ENCODE peak calls at places on chromosomes 1 and 21, in four cellular contexts. N, M, A and V are unnamed samples.

GRCh38 chr1:57319165-57319564 is 104.7 kb downstream of the DAB1 start:
- DNase-seq in N (no peak), M (no peak), A (no peak), V (peak; percentile 27)

GRCh38 chr21:26795398-26795790 is 49.8 kb downstream of the ADAMTS1 start:
- DNase-seq in N (no peak), M (no peak), A (no peak), V (no peak)

GRCh38 chr1:65281846-65282245 is 27.5 kb upstream of the DNAJC6 start:
- DNase-seq in N (no peak), M (no peak), A (no peak), V (no peak)

GRCh38 chr1:81407463-81407862 is 393.3 kb upstream of the ADGRL2 start:
- DNase-seq in N (no peak), M (peak; percentile 77), A (no peak), V (no peak)

GRCh38 chr1:116420417-116421200 is 47.6 kb downstream of the ATP1A1 start:
- DNase-seq in N (no peak), M (no peak), A (no peak), V (no peak)

GRCh38 chr1:111989531-111990025 is at the start of gene KCND3:
- DNase-seq in N (peak; percentile 22), M (no peak), A (peak; percentile 17), V (no peak)

GRCh38 chr21:32472890-32473765 is 60.6 kb downstream of the EVA1C start:
- DNase-seq in N (no peak), M (no peak), A (no peak), V (no peak)

GRCh38 chr1:72119491-72119890 is 162.8 kb downstream of the NEGR1 start:
- DNase-seq in N (no peak), M (no peak), A (no peak), V (no peak)

GRCh38 chr21:15430023-15430422 is 299.8 kb upstream of the USP25 start:
- DNase-seq in N (no peak), M (no peak), A (no peak), V (no peak)

GRCh38 chr1:200550367-200550766 is 70.2 kb downstream of the KIF14 start:
- DNase-seq in N (no peak), M (no peak), A (no peak), V (peak; percentile 19)

GRCh38 chr1:152869808-152870419 is 8.2 kb upstream of the SMCP start:
- DNase-seq in N (peak; percentile 84), M (peak; percentile 6), A (peak; percentile 77), V (peak; percentile 67)

GRCh38 chr1:226370144-226370923 is 37.6 kb downstream of the PARP1 start:
- DNase-seq in N (no peak), M (no peak), A (no peak), V (no peak)

GRCh38 chr1:88648706-88649105 is 35.4 kb upstream of the PKN2 start:
- DNase-seq in N (no peak), M (no peak), A (no peak), V (no peak)

GRCh38 chr1:211920602-211921226 is 90.2 kb upstream of the LPGAT1 start:
- DNase-seq in N (no peak), M (no peak), A (no peak), V (no peak)